ENCODE peak calls at places on chromosomes 16 and 17, in seven cellular contexts. Y is OCI-LY7, O is PC-3, W is HFF-Myc, M is upper lobe of right lung, U is foreskin fibroblast, D is SJSA1. K is an unnamed sample.

GRCh38 chr16:84058211-84058610 is 15.6 kb upstream of the SLC38A8 start:
- DNase-seq in O (no peak), M (peak), U (no peak), D (no peak), W (no peak), Y (no peak), K (no peak)

GRCh38 chr17:51672058-51672457 is 411.7 kb downstream of the UTP18 start:
- DNase-seq in Y (no peak), O (peak), W (no peak), D (no peak), U (no peak), M (no peak), K (no peak)

GRCh38 chr16:13552062-13552959 is 367.6 kb upstream of the ERCC4 start:
- DNase-seq in D (no peak), W (no peak), Y (no peak), O (no peak), U (no peak), M (no peak), K (no peak)

GRCh38 chr16:82440336-82440735 is 186.4 kb upstream of the CDH13 start:
- DNase-seq in U (no peak), Y (no peak), O (no peak), W (no peak), M (no peak), D (no peak), K (no peak)

GRCh38 chr17:51091635-51092034 is 29.0 kb downstream of the SPAG9 start:
- DNase-seq in W (no peak), D (no peak), U (no peak), O (no peak), Y (peak), M (no peak), K (no peak)

GRCh38 chr16:48535369-48535787 is 74.6 kb downstream of the N4BP1 start:
- DNase-seq in U (no peak), O (no peak), W (no peak), D (no peak), M (no peak), Y (no peak), K (no peak)

GRCh38 chr16:1145383-1146100 is 7.4 kb upstream of the CACNA1H start:
- DNase-seq in U (no peak), M (no peak), W (no peak), O (no peak), D (no peak), Y (no peak), K (no peak)

GRCh38 chr16:66030036-66030435 is 336.5 kb upstream of the CDH5 start:
- DNase-seq in U (no peak), D (peak), W (peak), Y (no peak), O (no peak), M (no peak), K (peak)

GRCh38 chr16:77273-77806 is 685 bp upstream of the MPG start:
- DNase-seq in D (peak), O (peak), Y (peak), M (peak), W (no peak), U (peak), K (no peak)

GRCh38 chr17:62737513-62737912 is 70.6 kb downstream of the MARCHF10 start:
- DNase-seq in D (no peak), W (no peak), M (no peak), O (no peak), U (no peak), Y (no peak), K (no peak)

GRCh38 chr17:43216369-43216761 is 4.7 kb downstream of the TMEM106A start:
- DNase-seq in W (no peak), U (no peak), D (no peak), Y (no peak), O (no peak), M (peak), K (no peak)

GRCh38 chr16:62068747-62069146 is 32.5 kb upstream of the CDH8 start:
- DNase-seq in W (no peak), D (no peak), O (peak), U (no peak), Y (peak), M (no peak), K (no peak)

GRCh38 chr16:81558444-81559175 is 114.0 kb downstream of the CMIP start:
- DNase-seq in U (no peak), O (no peak), D (no peak), Y (no peak), W (no peak), M (peak), K (no peak)

GRCh38 chr16:85936761-85937343 is 37.9 kb downstream of the IRF8 start:
- DNase-seq in U (peak), W (peak), O (no peak), M (no peak), Y (no peak), D (no peak), K (no peak)

GRCh38 chr17:16880843-16881230 is 91.1 kb downstream of the TNFRSF13B start:
- DNase-seq in U (no peak), Y (no peak), D (no peak), W (no peak), M (peak), O (no peak), K (no peak)

GRCh38 chr17:49762148-49762941 is 1.6 kb downstream of the FAM117A start:
- DNase-seq in W (no peak), O (peak), M (no peak), Y (peak), D (no peak), U (no peak), K (no peak)

GRCh38 chr17:49760909-49761558 is 2.9 kb downstream of the FAM117A start:
- DNase-seq in Y (no peak), M (no peak), D (no peak), O (no peak), W (no peak), U (no peak), K (no peak)

GRCh38 chr17:49763735-49764558 is at the start of gene FAM117A:
- DNase-seq in M (peak), D (peak), W (peak), Y (peak), O (peak), U (peak), K (peak)

GRCh38 chr17:49766918-49767530 is 3.1 kb upstream of the FAM117A start:
- DNase-seq in W (no peak), D (no peak), M (no peak), Y (no peak), O (no peak), U (no peak), K (no peak)

GRCh38 chr17:49764559-49765180 is 739 bp upstream of the FAM117A start:
- DNase-seq in O (no peak), U (no peak), M (no peak), D (no peak), W (no peak), Y (no peak), K (no peak)
- H3K4me3 ChIP-seq in O (peak), U (peak), M (peak), D (peak), W (no peak), Y (peak), K (peak)

DNA sequence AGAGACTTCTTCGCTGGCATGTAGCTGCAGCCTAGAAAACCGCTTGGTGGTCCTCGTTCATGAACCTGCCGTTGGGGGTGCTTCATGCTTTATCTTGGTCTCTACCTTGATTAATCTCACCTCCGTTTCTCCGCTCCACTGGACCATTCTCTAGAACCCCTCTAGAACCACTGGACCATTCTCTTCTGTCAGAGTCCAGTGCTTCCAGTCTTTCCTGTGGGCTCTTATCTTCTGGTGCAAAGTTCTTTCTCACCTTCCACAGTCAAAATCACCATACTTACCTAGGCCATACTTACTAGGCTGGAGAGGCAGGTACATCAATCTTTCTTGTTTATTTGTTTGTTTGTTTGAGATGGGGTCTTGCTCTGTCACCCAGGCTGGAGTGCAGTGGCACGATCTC is 71.4 kb downstream of the PITPNC1 start:
- DNase-seq in U (no peak), W (no peak), M (peak), D (no peak), Y (no peak), O (no peak), K (no peak)
- H3K4me3 ChIP-seq in U (no peak), W (no peak), M (no peak), D (no peak), Y (no peak), O (no peak), K (no peak)

GRCh38 chr17:69466905-69467630 is 52.6 kb downstream of the MAP2K6 start:
- DNase-seq in O (peak), Y (no peak), U (no peak), W (peak), D (peak), M (no peak), K (peak)

GRCh38 chr17:69470702-69471101 is 56.2 kb downstream of the MAP2K6 start:
- DNase-seq in M (no peak), O (no peak), W (no peak), U (no peak), D (no peak), Y (no peak), K (no peak)

GRCh38 chr17:69462882-69463281 is 48.4 kb downstream of the MAP2K6 start:
- DNase-seq in W (no peak), M (no peak), D (no peak), Y (no peak), U (no peak), O (no peak), K (no peak)

GRCh38 chr17:69468211-69468610 is 53.7 kb downstream of the MAP2K6 start:
- DNase-seq in O (peak), W (no peak), Y (no peak), D (no peak), U (no peak), M (no peak), K (no peak)

DNA sequence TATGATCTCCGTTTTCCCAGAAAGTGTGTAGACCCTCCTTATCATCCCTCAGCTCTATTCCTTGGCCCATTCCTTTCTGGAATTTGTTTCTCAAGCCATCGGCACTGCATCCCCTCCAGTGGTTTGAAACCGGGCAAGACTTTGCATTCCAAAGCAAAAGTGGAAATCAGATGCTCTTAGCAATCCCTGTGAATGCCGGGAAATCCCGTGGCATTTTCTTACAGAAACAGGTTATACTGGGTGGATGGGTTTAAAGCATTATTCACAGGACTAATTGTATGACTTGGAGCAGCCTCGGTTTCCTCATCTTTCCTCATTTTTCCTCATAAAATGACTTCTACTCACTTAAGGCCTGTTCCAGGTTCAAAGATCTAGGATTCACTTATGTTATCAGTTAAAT is 52.0 kb downstream of the MAP2K6 start:
- DNase-seq in Y (no peak), U (no peak), M (no peak), O (peak), D (no peak), W (no peak), K (no peak)
- H3K4me3 ChIP-seq in Y (no peak), U (no peak), M (no peak), O (no peak), D (no peak), W (no peak), K (no peak)

GRCh38 chr16:57530104-57530522 is 6.3 kb downstream of the CCDC102A start:
- DNase-seq in W (peak), M (peak), O (peak), Y (peak), U (peak), D (peak), K (peak)
- H3K4me3 ChIP-seq in W (no peak), M (no peak), O (no peak), Y (peak), U (no peak), D (no peak), K (no peak)

K was measured in skeletal muscle cell.